ENCODE peak calls at places on chromosomes 6 and 20, in eight cellular contexts. S, X, O, P, Y, F, T and E are unnamed samples.

GRCh38 chr20:20452254-20452676 is 84.4 kb downstream of the INSM1 start:
- DNase-seq in S (peak; percentile 85), X (no peak), O (peak; percentile 63), P (peak; percentile 93), Y (peak; percentile 64), F (peak; percentile 84), T (peak; percentile 80), E (peak; percentile 78)

GRCh38 chr6:5054427-5054873 is 30.7 kb upstream of the PPP1R3G start:
- DNase-seq in S (no peak), X (no peak), O (no peak), P (no peak), Y (no peak), F (peak; percentile 52), T (peak; percentile 28), E (peak; percentile 66)

GRCh38 chr6:158476389-158476788 is 83.5 kb upstream of the TMEM181 start:
- DNase-seq in S (no peak), X (no peak), O (peak; percentile 45), P (no peak), Y (no peak), F (no peak), T (no peak), E (no peak)

GRCh38 chr6:36737043-36737785 is 39.6 kb downstream of the RAB44 start:
- DNase-seq in S (no peak), X (no peak), O (no peak), P (no peak), Y (no peak), F (no peak), T (no peak), E (no peak)

GRCh38 chr6:47655719-47656595 is 42.4 kb upstream of the ADGRF4 start:
- DNase-seq in S (peak; percentile 90), X (no peak), O (no peak), P (peak; percentile 50), Y (peak; percentile 87), F (peak; percentile 78), T (peak; percentile 53), E (no peak)

GRCh38 chr6:15911753-15912504 is 217.0 kb upstream of the MYLIP start:
- DNase-seq in S (peak; percentile 54), X (no peak), O (no peak), P (no peak), Y (no peak), F (no peak), T (no peak), E (no peak)

GRCh38 chr6:107154131-107154906 is 39.0 kb upstream of the BEND3 start:
- DNase-seq in S (peak; percentile 62), X (no peak), O (no peak), P (peak; percentile 85), Y (no peak), F (peak; percentile 24), T (no peak), E (no peak)

GRCh38 chr6:16344756-16345155 is 106.4 kb downstream of the GMPR start:
- DNase-seq in S (no peak), X (no peak), O (no peak), P (no peak), Y (no peak), F (peak; percentile 79), T (peak; percentile 21), E (peak; percentile 79)

GRCh38 chr20:46057856-46058655 is 29.0 kb downstream of the SLC12A5 start:
- DNase-seq in S (peak; percentile 79), X (no peak), O (no peak), P (peak; percentile 80), Y (no peak), F (peak; percentile 35), T (peak; percentile 76), E (peak; percentile 47)

GRCh38 chr6:165649701-165650137 is 13.3 kb downstream of the PDE10A start:
- DNase-seq in S (no peak), X (no peak), O (no peak), P (no peak), Y (no peak), F (peak; percentile 20), T (no peak), E (peak; percentile 93)

GRCh38 chr6:18491303-18492090 is 104.3 kb downstream of the RNF144B start:
- DNase-seq in S (no peak), X (no peak), O (no peak), P (no peak), Y (peak; percentile 55), F (peak; percentile 76), T (no peak), E (no peak)

GRCh38 chr6:46917002-46917401 is 4.7 kb downstream of the ADGRF5 start:
- DNase-seq in S (no peak), X (no peak), O (no peak), P (no peak), Y (no peak), F (no peak), T (no peak), E (no peak)

GRCh38 chr6:106620931-106621672 is 8.2 kb downstream of the RTN4IP1 start:
- DNase-seq in S (no peak), X (no peak), O (no peak), P (no peak), Y (no peak), F (peak; percentile 58), T (peak; percentile 36), E (peak; percentile 42)

GRCh38 chr6:36247691-36248090 is 22.2 kb upstream of the PNPLA1 start:
- DNase-seq in S (no peak), X (no peak), O (no peak), P (no peak), Y (no peak), F (peak; percentile 21), T (peak; percentile 80), E (peak; percentile 61)

GRCh38 chr20:16596991-16597390 is 23.7 kb upstream of the KIF16B start:
- DNase-seq in S (no peak), X (no peak), O (no peak), P (no peak), Y (no peak), F (no peak), T (no peak), E (no peak)

GRCh38 chr6:110619275-110619908 is 143.0 kb upstream of the SLC22A16 start:
- DNase-seq in S (no peak), X (no peak), O (no peak), P (no peak), Y (no peak), F (no peak), T (no peak), E (no peak)
- H3K9ac ChIP-seq in S (no peak overlapping the region), X (no peak overlapping the region), O (no peak overlapping the region), P (no peak overlapping the region), Y (no peak overlapping the region), F (no peak overlapping the region), T (no peak overlapping the region), E (no peak overlapping the region)

DNA sequence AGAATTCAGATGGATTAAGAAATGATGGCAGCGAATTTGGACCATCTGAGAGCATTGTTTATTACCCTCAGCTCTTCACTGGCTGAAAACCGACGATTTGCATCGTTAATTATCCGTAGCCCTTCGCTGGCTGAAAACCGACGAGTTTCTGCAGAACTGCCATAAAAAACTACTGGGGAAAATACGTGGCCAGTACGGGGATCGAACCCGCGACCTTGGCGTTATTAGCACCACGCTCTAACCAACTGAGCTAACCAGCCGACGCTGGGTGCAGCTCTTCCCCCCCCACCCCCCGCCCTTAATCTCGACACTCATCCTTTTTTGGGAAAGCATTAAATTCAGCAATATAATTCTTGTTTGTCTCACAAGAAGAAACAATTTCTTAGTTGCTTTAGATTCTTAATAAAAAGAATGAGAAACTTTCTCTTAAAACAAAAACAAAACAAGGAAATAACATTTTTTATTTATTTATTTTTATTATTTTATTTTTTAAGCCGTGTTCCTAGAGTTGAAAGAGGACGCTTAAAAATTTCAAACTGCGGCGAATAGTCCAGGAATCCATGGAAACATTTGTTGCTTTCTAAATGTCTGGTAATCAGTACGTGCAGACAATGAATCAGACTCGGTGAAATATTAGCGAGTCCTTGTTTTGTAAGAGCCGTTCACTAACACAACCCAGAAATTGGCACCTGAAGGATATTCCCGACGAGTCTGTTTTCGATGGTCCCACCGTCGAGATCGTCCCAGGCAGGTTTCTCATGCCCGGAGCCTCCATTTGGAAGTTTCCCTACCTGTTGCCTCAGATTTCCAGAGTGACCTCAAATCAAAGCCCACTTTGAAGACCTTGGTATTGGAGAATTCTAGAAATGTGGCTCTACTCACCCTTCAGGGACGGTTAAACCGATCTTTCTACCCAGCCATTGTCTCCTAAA is 27.8 kb downstream of the PRSS16 start:
- DNase-seq in S (peak; percentile 67), X (no peak), O (no peak), P (peak; percentile 55), Y (no peak), F (no peak), T (no peak), E (no peak)
- H3K9ac ChIP-seq in S (peak overlapping the region; percentile 67), X (no peak overlapping the region), O (no peak overlapping the region), P (no peak overlapping the region), Y (no peak overlapping the region), F (no peak overlapping the region), T (no peak overlapping the region), E (no peak overlapping the region)

GRCh38 chr6:79630400-79630882 is 688 bp upstream of the SH3BGRL2 start:
- DNase-seq in S (no peak), X (no peak), O (no peak), P (no peak), Y (no peak), F (no peak), T (no peak), E (no peak)
- H3K9ac ChIP-seq in S (peak overlapping the region; percentile 61), X (no peak overlapping the region), O (no peak overlapping the region), P (no peak overlapping the region), Y (no peak overlapping the region), F (no peak overlapping the region), T (no peak overlapping the region), E (no peak overlapping the region)

GRCh38 chr20:59147197-59147596 is 16.4 kb upstream of the ZNF831 start:
- DNase-seq in S (no peak), X (no peak), O (no peak), P (no peak), Y (no peak), F (no peak), T (no peak), E (no peak)

GRCh38 chr20:59144831-59145196 is 18.8 kb upstream of the ZNF831 start:
- DNase-seq in S (peak; percentile 5), X (no peak), O (no peak), P (no peak), Y (no peak), F (no peak), T (no peak), E (no peak)

GRCh38 chr20:59146801-59147118 is 16.9 kb upstream of the ZNF831 start:
- DNase-seq in S (no peak), X (no peak), O (no peak), P (no peak), Y (no peak), F (no peak), T (no peak), E (no peak)

GRCh38 chr20:59145247-59145925 is 18.2 kb upstream of the ZNF831 start:
- DNase-seq in S (no peak), X (no peak), O (no peak), P (no peak), Y (no peak), F (no peak), T (no peak), E (no peak)

DNA sequence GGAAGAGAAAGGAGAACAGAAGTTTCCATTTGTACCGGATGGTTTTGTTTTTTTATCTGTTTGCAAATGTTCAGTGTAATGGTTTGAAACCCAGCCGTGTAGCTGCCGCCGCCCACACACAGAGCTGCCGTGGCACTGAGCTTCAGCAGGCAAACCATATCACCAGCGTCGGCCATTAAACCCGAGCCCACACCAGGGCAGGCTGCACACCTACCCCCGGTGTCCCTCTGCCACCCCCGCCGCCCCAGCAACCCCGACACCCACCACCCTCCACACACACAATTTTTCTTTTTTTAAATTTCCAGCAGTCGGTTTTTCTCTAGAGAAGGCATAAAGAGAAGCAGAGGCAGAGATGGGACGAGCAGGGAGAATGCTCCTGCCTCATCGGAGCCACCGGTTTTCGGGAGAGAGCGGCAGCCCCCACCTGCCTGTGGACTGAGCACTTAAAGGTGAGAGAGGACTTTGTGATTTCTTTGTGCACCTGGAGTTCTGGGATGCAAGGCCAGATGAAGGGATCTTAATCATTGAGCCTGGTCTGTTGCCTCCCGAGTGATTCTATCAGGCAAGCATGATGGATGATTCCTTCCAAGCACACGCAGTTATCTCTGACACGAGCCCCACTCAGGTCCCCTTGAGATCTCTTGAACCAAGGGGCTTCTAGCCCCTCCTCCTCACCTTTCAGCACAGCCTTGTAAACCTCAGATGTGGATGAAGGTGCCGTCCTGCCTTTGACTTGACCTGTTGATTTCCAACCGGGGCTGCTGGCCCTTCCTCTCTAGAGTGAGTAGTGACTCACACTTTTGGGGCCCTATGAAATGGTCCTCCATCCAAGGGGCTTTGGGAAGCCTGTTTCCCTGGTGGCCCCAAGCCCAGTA is 17.5 kb upstream of the ZNF831 start:
- DNase-seq in S (no peak), X (no peak), O (no peak), P (no peak), Y (no peak), F (no peak), T (no peak), E (no peak)
- H3K9ac ChIP-seq in S (no peak overlapping the region), X (no peak overlapping the region), O (no peak overlapping the region), P (no peak overlapping the region), Y (no peak overlapping the region), F (no peak overlapping the region), T (no peak overlapping the region), E (no peak overlapping the region)